ENCODE peak calls at places on chromosomes 16 and 17, in four cellular contexts. One of them, this sample, is unnamed. For H3K27me3 and H3K4me1, the result is how much of the 10 kb centered on the place peaks cover.

GRCh38 chr16:87304951-87305350 is 12.2 kb downstream of the C16orf95 start:
- DNase-seq in CD4-positive, alpha-beta memory T cell: no peak
- DNase-seq in upper lobe of right lung: no peak
- DNase-seq in CD8-positive, alpha-beta memory T cell: no peak
- DNase-seq in this sample: no peak

GRCh38 chr17:50177983-50178834 is 12.4 kb downstream of the SGCA start:
- DNase-seq in CD8-positive, alpha-beta memory T cell: no peak
- DNase-seq in CD4-positive, alpha-beta memory T cell: peak
- DNase-seq in upper lobe of right lung: peak
- DNase-seq in this sample: peak

GRCh38 chr16:47777191-47777590 is 316.1 kb downstream of the PHKB start:
- DNase-seq in upper lobe of right lung: no peak
- DNase-seq in CD4-positive, alpha-beta memory T cell: no peak
- DNase-seq in CD8-positive, alpha-beta memory T cell: no peak
- DNase-seq in this sample: no peak

GRCh38 chr17:77455111-77455877 is 314.5 kb downstream of the SEC14L1 start:
- DNase-seq in CD4-positive, alpha-beta memory T cell: no peak
- DNase-seq in CD8-positive, alpha-beta memory T cell: no peak
- DNase-seq in upper lobe of right lung: no peak
- DNase-seq in this sample: no peak

GRCh38 chr16:89122322-89122831 is 28.7 kb downstream of the ACSF3 start:
- DNase-seq in CD4-positive, alpha-beta memory T cell: peak
- DNase-seq in CD8-positive, alpha-beta memory T cell: peak
- DNase-seq in upper lobe of right lung: peak
- DNase-seq in this sample: no peak

GRCh38 chr17:32876414-32877163 is at the start of gene MYO1D:
- DNase-seq in CD8-positive, alpha-beta memory T cell: peak
- DNase-seq in CD4-positive, alpha-beta memory T cell: peak
- DNase-seq in upper lobe of right lung: peak
- DNase-seq in this sample: no peak

GRCh38 chr17:2780256-2780655 is 16.0 kb upstream of the RAP1GAP2 start:
- DNase-seq in upper lobe of right lung: no peak
- DNase-seq in CD4-positive, alpha-beta memory T cell: no peak
- DNase-seq in CD8-positive, alpha-beta memory T cell: no peak
- DNase-seq in this sample: no peak

GRCh38 chr17:51427259-51428255 is 167.2 kb downstream of the UTP18 start:
- DNase-seq in upper lobe of right lung: no peak
- DNase-seq in CD4-positive, alpha-beta memory T cell: peak
- DNase-seq in CD8-positive, alpha-beta memory T cell: peak
- DNase-seq in this sample: no peak

GRCh38 chr17:4533522-4534502 is 21.4 kb downstream of the MYBBP1A start:
- DNase-seq in CD8-positive, alpha-beta memory T cell: no peak
- DNase-seq in upper lobe of right lung: no peak
- DNase-seq in CD4-positive, alpha-beta memory T cell: no peak
- DNase-seq in this sample: no peak

GRCh38 chr17:50861822-50862528 is 4.2 kb downstream of the TOB1 start:
- DNase-seq in CD8-positive, alpha-beta memory T cell: no peak
- DNase-seq in CD4-positive, alpha-beta memory T cell: no peak
- DNase-seq in upper lobe of right lung: no peak
- DNase-seq in this sample: no peak

GRCh38 chr16:89815639-89816348 is 653 bp downstream of the FANCA start:
- DNase-seq in upper lobe of right lung: no peak
- DNase-seq in CD4-positive, alpha-beta memory T cell: no peak
- DNase-seq in CD8-positive, alpha-beta memory T cell: no peak
- DNase-seq in this sample: peak

GRCh38 chr17:9401434-9401833 is 174.2 kb downstream of the STX8 start:
- DNase-seq in CD4-positive, alpha-beta memory T cell: no peak
- DNase-seq in CD8-positive, alpha-beta memory T cell: no peak
- DNase-seq in upper lobe of right lung: no peak
- DNase-seq in this sample: peak

GRCh38 chr17:44850612-44851011 is 2.9 kb downstream of the HIGD1B start:
- DNase-seq in CD4-positive, alpha-beta memory T cell: no peak
- DNase-seq in upper lobe of right lung: no peak
- DNase-seq in CD8-positive, alpha-beta memory T cell: no peak
- DNase-seq in this sample: no peak

GRCh38 chr17:15408803-15409202 is 58.6 kb downstream of the CDRT4 start:
- DNase-seq in CD4-positive, alpha-beta memory T cell: no peak
- DNase-seq in upper lobe of right lung: no peak
- DNase-seq in CD8-positive, alpha-beta memory T cell: no peak
- DNase-seq in this sample: no peak

GRCh38 chr17:39177256-39177655 is 11.3 kb upstream of the ARL5C start:
- DNase-seq in upper lobe of right lung: no peak
- DNase-seq in CD4-positive, alpha-beta memory T cell: no peak
- DNase-seq in CD8-positive, alpha-beta memory T cell: no peak
- DNase-seq in this sample: no peak

GRCh38 chr17:3035256-3035967 is 28.0 kb downstream of the OR1D5 start:
- DNase-seq in CD8-positive, alpha-beta memory T cell: no peak
- DNase-seq in upper lobe of right lung: peak
- DNase-seq in CD4-positive, alpha-beta memory T cell: no peak
- DNase-seq in this sample: no peak

GRCh38 chr17:17500999-17501605 is 4.9 kb upstream of the RASD1 start:
- DNase-seq in CD8-positive, alpha-beta memory T cell: no peak
- DNase-seq in CD4-positive, alpha-beta memory T cell: no peak
- DNase-seq in upper lobe of right lung: peak
- DNase-seq in this sample: no peak

GRCh38 chr17:77200711-77201110 is 59.9 kb downstream of the SEC14L1 start:
- DNase-seq in CD8-positive, alpha-beta memory T cell: no peak
- DNase-seq in upper lobe of right lung: no peak
- DNase-seq in CD4-positive, alpha-beta memory T cell: no peak
- DNase-seq in this sample: no peak

GRCh38 chr17:1203111-1203966 is 23.6 kb upstream of the ABR start:
- DNase-seq in CD4-positive, alpha-beta memory T cell: peak
- DNase-seq in upper lobe of right lung: peak
- DNase-seq in CD8-positive, alpha-beta memory T cell: peak
- DNase-seq in this sample: no peak

GRCh38 chr16:47061204-47061603 is 82.5 kb downstream of the NETO2 start:
- DNase-seq in upper lobe of right lung: peak
- DNase-seq in CD8-positive, alpha-beta memory T cell: no peak
- DNase-seq in CD4-positive, alpha-beta memory T cell: no peak
- DNase-seq in this sample: no peak

GRCh38 chr16:29983420-29984136 is 9.9 kb downstream of the TAOK2 start:
- DNase-seq in CD8-positive, alpha-beta memory T cell: no peak
- DNase-seq in upper lobe of right lung: no peak
- DNase-seq in CD4-positive, alpha-beta memory T cell: no peak
- DNase-seq in this sample: no peak

GRCh38 chr17:10380631-10381408 is 8.0 kb upstream of the MYH13 start:
- DNase-seq in CD8-positive, alpha-beta memory T cell: no peak
- DNase-seq in CD4-positive, alpha-beta memory T cell: no peak
- DNase-seq in upper lobe of right lung: no peak
- DNase-seq in this sample: no peak

GRCh38 chr16:65782537-65783290 is 583.8 kb upstream of the CDH5 start:
- DNase-seq in CD8-positive, alpha-beta memory T cell: no peak
- DNase-seq in upper lobe of right lung: no peak
- DNase-seq in CD4-positive, alpha-beta memory T cell: no peak
- DNase-seq in this sample: no peak
- H3K4me3 ChIP-seq in CD8-positive, alpha-beta memory T cell: no peak
- H3K4me3 ChIP-seq in upper lobe of right lung: no peak
- H3K4me3 ChIP-seq in CD4-positive, alpha-beta memory T cell: no peak
- H3K4me3 ChIP-seq in this sample: no peak

DNA sequence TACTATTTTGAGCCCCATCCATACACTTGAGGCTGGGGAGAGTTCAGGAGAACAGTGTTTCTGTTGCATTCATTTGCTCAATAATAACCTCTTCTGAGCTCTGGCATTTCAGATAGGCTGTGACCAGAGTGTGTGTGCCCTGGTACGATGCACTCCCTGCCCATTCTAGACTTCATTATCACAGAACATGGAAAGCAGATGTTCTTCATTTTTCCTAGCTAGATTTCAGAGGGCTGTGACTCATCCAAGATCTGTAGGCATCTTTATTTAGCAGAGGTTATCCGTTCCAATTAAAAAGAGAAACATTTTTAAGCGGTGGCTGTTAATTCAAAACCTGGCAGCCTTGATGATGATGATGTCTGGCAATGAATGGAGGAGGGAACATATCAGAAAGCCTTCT is 228.8 kb upstream of the EEF2KMT start:
- DNase-seq in CD4-positive, alpha-beta memory T cell: no peak
- DNase-seq in upper lobe of right lung: no peak
- DNase-seq in CD8-positive, alpha-beta memory T cell: no peak
- DNase-seq in this sample: no peak
- H3K27me3 ChIP-seq in CD4-positive, alpha-beta memory T cell: under half
- H3K27me3 ChIP-seq in upper lobe of right lung: under half
- H3K27me3 ChIP-seq in CD8-positive, alpha-beta memory T cell: under half
- H3K27me3 ChIP-seq in this sample: under half

GRCh38 chr17:33889766-33890165 is 365.3 kb upstream of the CCL2 start:
- DNase-seq in CD4-positive, alpha-beta memory T cell: no peak
- DNase-seq in upper lobe of right lung: no peak
- DNase-seq in CD8-positive, alpha-beta memory T cell: no peak
- DNase-seq in this sample: no peak
- H3K4me1 ChIP-seq in CD4-positive, alpha-beta memory T cell: under half
- H3K4me1 ChIP-seq in upper lobe of right lung: under half
- H3K4me1 ChIP-seq in CD8-positive, alpha-beta memory T cell: under half
- H3K4me1 ChIP-seq in this sample: under half

DNA sequence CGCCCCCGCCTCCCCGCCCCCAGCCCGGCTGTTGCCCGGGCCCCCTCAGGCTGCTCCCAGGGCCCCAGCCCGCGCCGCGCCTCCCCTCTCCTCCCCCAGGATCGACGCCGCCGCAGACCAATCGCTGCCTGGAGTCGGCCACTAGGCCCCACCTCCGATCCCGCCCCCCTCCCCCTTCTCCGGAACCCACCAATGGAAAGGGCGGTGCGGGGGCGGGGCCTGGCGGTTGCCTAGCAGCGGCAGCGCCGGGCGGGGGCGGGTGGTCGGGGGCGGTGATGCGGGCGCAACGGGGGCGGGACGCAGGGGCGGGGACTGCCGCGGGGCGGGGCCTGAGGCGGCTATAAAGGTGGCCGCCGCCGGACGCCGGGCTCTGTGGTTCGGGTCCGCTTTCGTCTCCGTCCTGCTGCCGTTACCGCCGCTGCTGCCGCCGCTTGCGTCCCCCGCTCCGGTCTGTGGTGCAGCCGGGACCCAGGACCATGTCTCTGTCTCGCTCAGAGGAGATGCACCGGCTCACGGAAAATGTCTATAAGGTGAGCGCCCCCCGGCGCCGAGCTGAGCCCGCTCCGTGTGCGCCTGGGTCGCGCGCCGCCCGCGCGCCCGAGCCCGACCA is at the start of gene BAIAP2:
- DNase-seq in CD4-positive, alpha-beta memory T cell: peak
- DNase-seq in CD8-positive, alpha-beta memory T cell: peak
- DNase-seq in upper lobe of right lung: peak
- DNase-seq in this sample: peak
- H3K4me3 ChIP-seq in CD4-positive, alpha-beta memory T cell: peak
- H3K4me3 ChIP-seq in CD8-positive, alpha-beta memory T cell: peak
- H3K4me3 ChIP-seq in upper lobe of right lung: peak
- H3K4me3 ChIP-seq in this sample: peak

GRCh38 chr16:80142276-80142675 is 398.5 kb upstream of the DYNLRB2 start:
- DNase-seq in CD8-positive, alpha-beta memory T cell: no peak
- DNase-seq in upper lobe of right lung: no peak
- DNase-seq in CD4-positive, alpha-beta memory T cell: no peak
- DNase-seq in this sample: no peak

GRCh38 chr16:80144191-80144590 is 396.6 kb upstream of the DYNLRB2 start:
- DNase-seq in upper lobe of right lung: no peak
- DNase-seq in CD4-positive, alpha-beta memory T cell: no peak
- DNase-seq in CD8-positive, alpha-beta memory T cell: no peak
- DNase-seq in this sample: no peak

GRCh38 chr16:80147021-80147680 is 393.6 kb upstream of the DYNLRB2 start:
- DNase-seq in CD8-positive, alpha-beta memory T cell: no peak
- DNase-seq in upper lobe of right lung: no peak
- DNase-seq in CD4-positive, alpha-beta memory T cell: no peak
- DNase-seq in this sample: no peak

GRCh38 chr16:80148826-80149225 is 392.0 kb upstream of the DYNLRB2 start:
- DNase-seq in upper lobe of right lung: no peak
- DNase-seq in CD4-positive, alpha-beta memory T cell: no peak
- DNase-seq in CD8-positive, alpha-beta memory T cell: no peak
- DNase-seq in this sample: no peak

GRCh38 chr16:80142940-80143339 is 397.9 kb upstream of the DYNLRB2 start:
- DNase-seq in CD8-positive, alpha-beta memory T cell: no peak
- DNase-seq in upper lobe of right lung: no peak
- DNase-seq in CD4-positive, alpha-beta memory T cell: no peak
- DNase-seq in this sample: no peak
- H3K27me3 ChIP-seq in CD8-positive, alpha-beta memory T cell: under half
- H3K27me3 ChIP-seq in upper lobe of right lung: under half
- H3K27me3 ChIP-seq in CD4-positive, alpha-beta memory T cell: under half
- H3K27me3 ChIP-seq in this sample: under half

GRCh38 chr16:4327386-4327781 is 11.5 kb downstream of the GLIS2 start:
- DNase-seq in upper lobe of right lung: no peak
- DNase-seq in CD8-positive, alpha-beta memory T cell: no peak
- DNase-seq in CD4-positive, alpha-beta memory T cell: no peak
- DNase-seq in this sample: no peak
- H3K4me1 ChIP-seq in upper lobe of right lung: half or more
- H3K4me1 ChIP-seq in CD8-positive, alpha-beta memory T cell: under half
- H3K4me1 ChIP-seq in CD4-positive, alpha-beta memory T cell: under half
- H3K4me1 ChIP-seq in this sample: under half

DNA sequence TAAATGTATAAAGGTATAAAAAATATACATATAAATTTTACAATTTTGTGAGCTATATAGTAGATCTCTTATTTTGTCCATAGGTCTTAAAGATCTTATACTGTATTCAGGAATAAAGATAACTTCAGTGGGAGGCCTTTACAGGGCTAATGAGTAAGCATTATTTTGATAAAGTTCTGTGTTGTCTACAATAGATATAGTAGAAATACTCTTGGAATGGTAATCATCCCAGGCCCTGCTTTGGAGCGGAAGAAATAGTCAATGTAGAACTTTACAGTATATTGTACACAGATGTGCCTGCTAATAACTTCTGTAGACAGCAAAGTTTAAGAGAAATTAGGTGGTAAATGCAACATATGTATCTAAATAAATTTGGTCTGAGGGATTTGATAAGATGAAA is 42.6 kb downstream of the TENT4B start:
- DNase-seq in CD4-positive, alpha-beta memory T cell: no peak
- DNase-seq in CD8-positive, alpha-beta memory T cell: no peak
- DNase-seq in upper lobe of right lung: no peak
- DNase-seq in this sample: no peak
- H3K4me3 ChIP-seq in CD4-positive, alpha-beta memory T cell: no peak
- H3K4me3 ChIP-seq in CD8-positive, alpha-beta memory T cell: no peak
- H3K4me3 ChIP-seq in upper lobe of right lung: no peak
- H3K4me3 ChIP-seq in this sample: no peak

GRCh38 chr17:73482251-73482661 is 162.0 kb downstream of the SDK2 start:
- DNase-seq in upper lobe of right lung: no peak
- DNase-seq in CD8-positive, alpha-beta memory T cell: no peak
- DNase-seq in CD4-positive, alpha-beta memory T cell: no peak
- DNase-seq in this sample: no peak

GRCh38 chr17:73476890-73477350 is 165.1 kb upstream of the CDC42EP4 start:
- DNase-seq in CD8-positive, alpha-beta memory T cell: no peak
- DNase-seq in upper lobe of right lung: no peak
- DNase-seq in CD4-positive, alpha-beta memory T cell: no peak
- DNase-seq in this sample: no peak

GRCh38 chr17:73481672-73482071 is 162.6 kb downstream of the SDK2 start:
- DNase-seq in CD4-positive, alpha-beta memory T cell: no peak
- DNase-seq in CD8-positive, alpha-beta memory T cell: no peak
- DNase-seq in upper lobe of right lung: no peak
- DNase-seq in this sample: no peak

GRCh38 chr17:73480740-73481139 is 163.5 kb downstream of the SDK2 start:
- DNase-seq in CD8-positive, alpha-beta memory T cell: no peak
- DNase-seq in CD4-positive, alpha-beta memory T cell: no peak
- DNase-seq in upper lobe of right lung: no peak
- DNase-seq in this sample: no peak

GRCh38 chr17:73478768-73479424 is 165.3 kb downstream of the SDK2 start:
- DNase-seq in upper lobe of right lung: no peak
- DNase-seq in CD8-positive, alpha-beta memory T cell: no peak
- DNase-seq in CD4-positive, alpha-beta memory T cell: no peak
- DNase-seq in this sample: peak
- H3K27me3 ChIP-seq in upper lobe of right lung: under half
- H3K27me3 ChIP-seq in CD8-positive, alpha-beta memory T cell: under half
- H3K27me3 ChIP-seq in CD4-positive, alpha-beta memory T cell: under half
- H3K27me3 ChIP-seq in this sample: under half

This sample was measured in HAP-1.